ENCODE peak calls at places on chromosomes 1 and 21, in four cellular contexts. U, Q, H and T are unnamed samples.
A peak's percentile ranks its signal among the peaks of the same experiment; 100 is the strongest.

GRCh38 chr1:73765551-73766233 is 432.3 kb downstream of the LRRIQ3 start:
- ATAC-seq in U (peak; percentile 84), Q (no peak), H (no peak), T (no peak)

GRCh38 chr1:31503581-31503980 is 72.7 kb upstream of the TINAGL1 start:
- ATAC-seq in U (no peak), Q (no peak), H (no peak), T (no peak)

GRCh38 chr1:23367791-23368561 is 1.7 kb downstream of the ZNF436 start:
- ATAC-seq in U (peak; percentile 93), Q (peak; percentile 89), H (peak; percentile 90), T (peak; percentile 92)

GRCh38 chr1:204572923-204573562 is 56.8 kb downstream of the MDM4 start:
- ATAC-seq in U (no peak), Q (no peak), H (no peak), T (no peak)

GRCh38 chr1:52190500-52191252 is 48.8 kb downstream of the ZFYVE9 start:
- ATAC-seq in U (peak; percentile 54), Q (no peak), H (no peak), T (peak; percentile 50)

GRCh38 chr1:76021816-76022215 is 52.7 kb upstream of the ST6GALNAC3 start:
- ATAC-seq in U (no peak), Q (no peak), H (no peak), T (no peak)

GRCh38 chr1:212186427-212187207 is 98.6 kb upstream of the PPP2R5A start:
- ATAC-seq in U (peak; percentile 79), Q (no peak), H (no peak), T (peak; percentile 28)

GRCh38 chr1:186753241-186753640 is 73.0 kb upstream of the PTGS2 start:
- ATAC-seq in U (no peak), Q (no peak), H (no peak), T (peak; percentile 37)

GRCh38 chr1:21517161-21517589 is 8.0 kb downstream of the ALPL start:
- ATAC-seq in U (peak; percentile 87), Q (no peak), H (no peak), T (no peak)

GRCh38 chr1:178328728-178329127 is 168.0 kb downstream of the CLEC20A start:
- ATAC-seq in U (no peak), Q (no peak), H (no peak), T (no peak)

GRCh38 chr1:31683997-31684396 is 19.8 kb downstream of the COL16A1 start:
- ATAC-seq in U (peak; percentile 77), Q (peak; percentile 34), H (no peak), T (peak; percentile 77)

GRCh38 chr1:110580244-110580643 is 25.9 kb downstream of the KCNA2 start:
- ATAC-seq in U (no peak), Q (no peak), H (no peak), T (no peak)

GRCh38 chr1:58774027-58774426 is 9.8 kb downstream of the JUN start:
- ATAC-seq in U (no peak), Q (no peak), H (no peak), T (no peak)

GRCh38 chr21:29436143-29436542 is 137.4 kb downstream of the BACH1 start:
- ATAC-seq in U (no peak), Q (no peak), H (peak; percentile 94), T (no peak)

GRCh38 chr21:41707231-41707988 is 59.4 kb downstream of the RIPK4 start:
- ATAC-seq in U (peak; percentile 79), Q (no peak), H (no peak), T (peak; percentile 56)

GRCh38 chr1:167631987-167632680 is 2.1 kb downstream of the RCSD1 start:
- ATAC-seq in U (peak; percentile 29), Q (no peak), H (peak; percentile 22), T (no peak)

GRCh38 chr1:182680901-182681300 is 3.5 kb downstream of the RGS8 start:
- ATAC-seq in U (peak; percentile 38), Q (no peak), H (no peak), T (no peak)

GRCh38 chr1:175367039-175367758 is 174.6 kb upstream of the KIAA0040 start:
- ATAC-seq in U (no peak), Q (no peak), H (no peak), T (no peak)

GRCh38 chr1:193674292-193674944 is 488.0 kb upstream of the B3GALT2 start:
- ATAC-seq in U (no peak), Q (peak; percentile 66), H (no peak), T (peak; percentile 61)

GRCh38 chr1:64231153-64231552 is 27.7 kb downstream of the UBE2U start:
- ATAC-seq in U (no peak), Q (no peak), H (no peak), T (peak; percentile 52)

GRCh38 chr1:202615501-202616354 is 94.5 kb downstream of the SYT2 start:
- ATAC-seq in U (peak; percentile 51), Q (peak; percentile 68), H (no peak), T (peak; percentile 87)

GRCh38 chr1:8871965-8872399 is 6.5 kb downstream of the ENO1 start:
- ATAC-seq in U (no peak), Q (peak; percentile 16), H (no peak), T (no peak)